ENCODE peak calls at places on chromosomes 1 and 21, in seven cellular contexts. W is AG09309, L is ovary, O is fibroblast of the aortic adventitia, R is GM06990, S is right lobe of liver, G is astrocyte. U is an unnamed sample.

GRCh38 chr1:54572236-54572850 is 24.3 kb downstream of the ACOT11 start:
- DNase-seq in W (no peak), L (no peak), O (no peak), R (no peak), S (peak; percentile 39), G (no peak), U (no peak)

GRCh38 chr1:196651637-196652215 is at the start of gene CFH:
- DNase-seq in W (peak; percentile 63), L (no peak), O (peak; percentile 94), R (no peak), S (no peak), G (peak; percentile 95), U (no peak)

GRCh38 chr1:203325418-203326091 is 20.2 kb downstream of the BTG2 start:
- DNase-seq in W (no peak), L (no peak), O (no peak), R (peak; percentile 75), S (peak; percentile 71), G (no peak), U (no peak)

GRCh38 chr21:32257952-32258785 is 20.7 kb downstream of the MIS18A start:
- DNase-seq in W (peak; percentile 62), L (peak; percentile 58), O (peak; percentile 90), R (no peak), S (peak; percentile 61), G (peak; percentile 61), U (peak; percentile 62)

GRCh38 chr1:87684786-87685185 is 356.1 kb downstream of the LMO4 start:
- DNase-seq in W (no peak), L (no peak), O (peak; percentile 62), R (no peak), S (no peak), G (peak; percentile 76), U (no peak)

GRCh38 chr1:66371233-66372005 is 162.5 kb upstream of the SGIP1 start:
- DNase-seq in W (no peak), L (no peak), O (peak; percentile 85), R (no peak), S (no peak), G (peak; percentile 73), U (no peak)

GRCh38 chr1:181112071-181112929 is 23.8 kb downstream of the IER5 start:
- DNase-seq in W (peak; percentile 95), L (peak; percentile 82), O (peak; percentile 99), R (no peak), S (peak; percentile 84), G (peak; percentile 99), U (no peak)

GRCh38 chr1:8230284-8230605 is 87.7 kb upstream of the SLC45A1 start:
- DNase-seq in W (no peak), L (no peak), O (no peak), R (no peak), S (no peak), G (no peak), U (no peak)

GRCh38 chr21:42845296-42845965 is 33.9 kb downstream of the WDR4 start:
- DNase-seq in W (no peak), L (peak; percentile 8), O (peak; percentile 54), R (no peak), S (peak; percentile 68), G (peak; percentile 10), U (no peak)

GRCh38 chr1:156160744-156161181 is 7.4 kb downstream of the SEMA4A start:
- DNase-seq in W (no peak), L (peak; percentile 89), O (no peak), R (no peak), S (peak; percentile 76), G (peak; percentile 57), U (no peak)

GRCh38 chr1:11598461-11598860 is 55.8 kb downstream of the FBXO2 start:
- DNase-seq in W (peak; percentile 4), L (no peak), O (peak; percentile 28), R (no peak), S (no peak), G (peak; percentile 25), U (no peak)

GRCh38 chr1:43252225-43252624 is 17.6 kb upstream of the TMEM125 start:
- DNase-seq in W (no peak), L (no peak), O (no peak), R (no peak), S (no peak), G (no peak), U (no peak)

GRCh38 chr1:10888791-10889627 is 92.6 kb upstream of the CASZ1 start:
- DNase-seq in W (no peak), L (no peak), O (no peak), R (no peak), S (no peak), G (no peak), U (no peak)

GRCh38 chr1:18299441-18300338 is 181.0 kb upstream of the KLHDC7A start:
- DNase-seq in W (no peak), L (no peak), O (no peak), R (no peak), S (no peak), G (no peak), U (no peak)

GRCh38 chr1:115411388-115412063 is 73.5 kb upstream of the NGF start:
- DNase-seq in W (no peak), L (no peak), O (peak; percentile 81), R (no peak), S (no peak), G (peak; percentile 67), U (peak; percentile 23)

GRCh38 chr1:21909286-21909759 is 27.8 kb downstream of the HSPG2 start:
- DNase-seq in W (no peak), L (no peak), O (peak; percentile 89), R (no peak), S (no peak), G (no peak), U (no peak)

GRCh38 chr1:8423702-8424538 is 106.0 kb downstream of the SLC45A1 start:
- DNase-seq in W (no peak), L (peak; percentile 46), O (peak; percentile 54), R (peak; percentile 71), S (peak; percentile 70), G (peak; percentile 71), U (no peak)

GRCh38 chr1:14156543-14156942 is 441.9 kb upstream of the KAZN start:
- DNase-seq in W (no peak), L (no peak), O (no peak), R (no peak), S (no peak), G (no peak), U (no peak)

GRCh38 chr21:20388400-20388799 is 609.8 kb upstream of the NCAM2 start:
- DNase-seq in W (no peak), L (no peak), O (no peak), R (no peak), S (no peak), G (no peak), U (no peak)

GRCh38 chr21:37593015-37593414 is 226.4 kb downstream of the DYRK1A start:
- DNase-seq in W (no peak), L (no peak), O (no peak), R (no peak), S (no peak), G (no peak), U (peak; percentile 20)
- H3K4me3 ChIP-seq in W (no peak overlapping the region), L (no peak overlapping the region), O (no peak overlapping the region), R (no peak overlapping the region), S (no peak overlapping the region), G (no peak overlapping the region), U (no peak overlapping the region)

GRCh38 chr1:2074944-2075740 is 24.9 kb downstream of the PRKCZ start:
- DNase-seq in W (no peak), L (no peak), O (no peak), R (no peak), S (no peak), G (no peak), U (no peak)

GRCh38 chr1:2074316-2074855 is 24.2 kb downstream of the PRKCZ start:
- DNase-seq in W (no peak), L (no peak), O (no peak), R (no peak), S (no peak), G (no peak), U (no peak)

GRCh38 chr1:2072109-2072806 is 22.0 kb downstream of the PRKCZ start:
- DNase-seq in W (no peak), L (no peak), O (no peak), R (no peak), S (no peak), G (no peak), U (no peak)

GRCh38 chr1:2072891-2073290 is 22.7 kb downstream of the PRKCZ start:
- DNase-seq in W (no peak), L (no peak), O (no peak), R (no peak), S (no peak), G (no peak), U (no peak)

DNA sequence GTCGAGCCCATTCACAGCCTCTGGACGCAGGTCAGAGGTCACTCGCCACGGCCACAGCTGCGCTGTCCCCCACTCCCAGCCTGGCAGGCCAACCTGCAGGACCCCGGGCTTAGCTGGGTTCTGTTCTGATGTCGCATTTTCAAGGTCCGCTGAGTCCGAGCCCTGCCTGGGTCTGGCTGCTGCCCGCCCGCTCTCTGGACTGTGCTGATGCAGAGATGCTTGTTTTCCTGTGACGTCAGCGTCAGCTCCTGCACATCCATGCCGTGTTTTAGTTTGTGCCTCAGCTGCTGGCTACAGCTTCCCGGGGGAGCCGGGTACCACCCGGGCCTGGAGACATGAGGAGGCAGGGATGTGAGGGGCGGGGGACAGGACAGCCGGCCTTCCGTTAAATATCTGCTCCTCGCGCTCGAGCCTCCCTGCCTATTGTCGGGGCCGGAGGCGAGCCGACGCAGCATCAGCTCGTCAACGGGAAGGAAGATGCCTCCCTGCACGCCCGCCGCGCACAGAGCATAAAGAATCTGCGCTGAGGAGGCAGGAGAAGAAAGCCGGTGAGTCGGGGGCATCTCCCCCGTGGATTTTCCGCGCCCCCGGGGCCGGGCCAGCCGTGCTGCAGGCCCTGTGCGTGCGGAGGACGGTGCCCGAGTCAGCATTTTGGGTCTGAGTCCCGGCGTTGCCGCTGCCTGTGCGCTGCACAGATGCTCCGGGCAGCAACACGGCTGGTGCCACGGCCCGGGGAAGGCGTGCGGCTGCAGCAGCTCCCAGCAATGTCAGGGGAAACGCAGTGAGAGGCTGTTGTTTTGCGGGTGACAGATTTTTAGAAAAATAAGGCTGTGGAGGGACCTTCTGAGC is 23.4 kb downstream of the PRKCZ start:
- DNase-seq in W (peak; percentile 3), L (no peak), O (peak; percentile 64), R (no peak), S (no peak), G (peak; percentile 66), U (no peak)
- H3K4me3 ChIP-seq in W (peak overlapping the region; percentile 50), L (no peak overlapping the region), O (peak overlapping the region; percentile 63), R (no peak overlapping the region), S (no peak overlapping the region), G (peak overlapping the region; percentile 61), U (no peak overlapping the region)

GRCh38 chr1:225996946-225997545 is 2.1 kb downstream of the SDE2 start:
- DNase-seq in W (no peak), L (no peak), O (peak; percentile 7), R (no peak), S (no peak), G (peak; percentile 10), U (peak; percentile 68)
- H3K4me3 ChIP-seq in W (no peak overlapping the region), L (no peak overlapping the region), O (no peak overlapping the region), R (peak overlapping the region; percentile 79), S (no peak overlapping the region), G (peak overlapping the region; percentile 31), U (peak overlapping the region; percentile 95)

DNA sequence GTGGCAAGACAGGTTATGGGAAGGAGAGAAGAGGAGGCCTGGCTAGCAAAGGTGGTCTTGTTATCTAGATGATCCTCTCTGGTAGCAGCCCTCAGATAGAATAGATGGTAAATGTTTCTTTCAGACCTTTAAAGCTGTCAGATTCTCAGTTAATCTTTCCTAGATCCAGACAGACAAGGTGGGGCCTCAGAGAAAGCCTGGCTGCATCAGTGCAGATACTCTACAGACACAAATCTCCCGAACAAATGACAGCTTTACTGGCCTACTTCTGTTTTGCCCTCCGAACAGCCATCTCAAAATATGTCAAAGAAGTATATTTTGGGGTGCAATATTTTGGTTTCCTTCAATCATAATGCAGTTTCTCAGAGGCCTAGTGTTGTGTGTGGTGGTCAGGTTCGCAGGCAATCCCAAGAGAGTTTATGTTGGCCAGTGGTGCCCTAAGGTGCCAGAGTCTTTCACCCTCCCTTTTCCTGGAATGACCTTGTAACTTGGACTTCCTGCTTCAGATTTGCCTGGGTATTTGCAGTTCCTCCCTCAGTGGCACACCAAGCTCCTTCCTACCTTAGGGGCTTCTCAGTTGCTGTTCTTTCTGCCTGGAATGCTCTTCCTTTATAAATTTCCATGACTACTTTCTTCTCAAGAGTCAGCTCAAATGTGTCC is 7.0 kb downstream of the LRRC8B start:
- DNase-seq in W (no peak), L (no peak), O (no peak), R (no peak), S (no peak), G (no peak), U (no peak)
- H3K4me3 ChIP-seq in W (no peak overlapping the region), L (no peak overlapping the region), O (no peak overlapping the region), R (no peak overlapping the region), S (no peak overlapping the region), G (no peak overlapping the region), U (no peak overlapping the region)